ENCODE peak calls at places on chromosomes 16 and 17, in ten cellular contexts. L, Q, K, E, M, A, D, R, S and T are unnamed samples.

GRCh38 chr17:7629939-7630571 is at the start of gene SHBG:
- DNase-seq in L (no peak), Q (no peak), K (no peak), E (no peak), M (no peak), A (no peak), D (no peak), R (peak; percentile 30), S (no peak), T (no peak)

GRCh38 chr17:17216236-17216635 is 10.1 kb upstream of the PLD6 start:
- DNase-seq in L (no peak), Q (no peak), K (no peak), E (no peak), M (no peak), A (no peak), D (no peak), R (no peak), S (no peak), T (no peak)

GRCh38 chr16:54477766-54478165 is 191.2 kb upstream of the IRX3 start:
- DNase-seq in L (no peak), Q (no peak), K (no peak), E (no peak), M (no peak), A (no peak), D (no peak), R (no peak), S (no peak), T (no peak)

GRCh38 chr17:56831364-56832095 is 2.2 kb downstream of the C17orf67 start:
- DNase-seq in L (no peak), Q (no peak), K (no peak), E (no peak), M (no peak), A (no peak), D (no peak), R (no peak), S (no peak), T (no peak)

GRCh38 chr17:74917430-74917829 is 5.6 kb downstream of the USH1G start:
- DNase-seq in L (no peak), Q (no peak), K (no peak), E (no peak), M (no peak), A (no peak), D (no peak), R (no peak), S (no peak), T (no peak)

GRCh38 chr17:29642171-29642611 is 19.5 kb upstream of the CORO6 start:
- DNase-seq in L (no peak), Q (no peak), K (no peak), E (no peak), M (no peak), A (no peak), D (no peak), R (peak; percentile 52), S (no peak), T (no peak)

GRCh38 chr16:50190292-50190691 is 37.2 kb downstream of the TENT4B start:
- DNase-seq in L (no peak), Q (no peak), K (no peak), E (no peak), M (no peak), A (no peak), D (no peak), R (no peak), S (no peak), T (no peak)

GRCh38 chr16:27347930-27348685 is 34.3 kb downstream of the IL4R start:
- DNase-seq in L (no peak), Q (no peak), K (no peak), E (no peak), M (peak; percentile 54), A (no peak), D (no peak), R (no peak), S (no peak), T (no peak)

GRCh38 chr17:27414271-27414670 is 42.0 kb upstream of the KSR1 start:
- DNase-seq in L (no peak), Q (no peak), K (no peak), E (no peak), M (no peak), A (no peak), D (no peak), R (no peak), S (no peak), T (no peak)

GRCh38 chr17:49748791-49749190 is 15.1 kb downstream of the FAM117A start:
- DNase-seq in L (peak; percentile 43), Q (no peak), K (no peak), E (peak; percentile 70), M (no peak), A (no peak), D (no peak), R (no peak), S (no peak), T (peak; percentile 78)

GRCh38 chr17:28551421-28552186 is 820 bp downstream of the UNC119 start:
- DNase-seq in L (no peak), Q (no peak), K (peak; percentile 65), E (no peak), M (no peak), A (no peak), D (no peak), R (no peak), S (no peak), T (no peak)

GRCh38 chr17:43902190-43902589 is 5.1 kb downstream of the MPP2 start:
- DNase-seq in L (no peak), Q (no peak), K (no peak), E (no peak), M (no peak), A (no peak), D (no peak), R (no peak), S (no peak), T (no peak)

GRCh38 chr17:5951912-5952311 is 118.3 kb upstream of the WSCD1 start:
- DNase-seq in L (no peak), Q (no peak), K (no peak), E (no peak), M (no peak), A (no peak), D (no peak), R (no peak), S (no peak), T (no peak)

GRCh38 chr16:26672206-26672605 is 394.5 kb upstream of the C16orf82 start:
- DNase-seq in L (peak; percentile 47), Q (no peak), K (no peak), E (no peak), M (no peak), A (no peak), D (no peak), R (no peak), S (no peak), T (no peak)

GRCh38 chr17:46139365-46140210 is 53.6 kb downstream of the KANSL1 start:
- DNase-seq in L (no peak), Q (no peak), K (no peak), E (no peak), M (peak; percentile 15), A (no peak), D (no peak), R (no peak), S (no peak), T (no peak)

GRCh38 chr16:21159281-21159951 is 942 bp downstream of the LDAF1 start:
- DNase-seq in L (peak; percentile 11), Q (no peak), K (no peak), E (peak; percentile 43), M (peak; percentile 16), A (no peak), D (no peak), R (peak; percentile 55), S (peak; percentile 88), T (peak; percentile 6)

GRCh38 chr16:23252310-23252709 is 49.8 kb upstream of the SCNN1B start:
- DNase-seq in L (no peak), Q (no peak), K (no peak), E (no peak), M (no peak), A (no peak), D (no peak), R (no peak), S (no peak), T (no peak)

GRCh38 chr16:4172070-4172469 is 55.8 kb upstream of the ADCY9 start:
- DNase-seq in L (no peak), Q (no peak), K (peak; percentile 62), E (no peak), M (no peak), A (no peak), D (peak; percentile 79), R (no peak), S (no peak), T (no peak)

GRCh38 chr17:28755486-28755885 is 11.7 kb downstream of the TRAF4 start:
- DNase-seq in L (no peak), Q (no peak), K (peak; percentile 68), E (no peak), M (no peak), A (no peak), D (no peak), R (no peak), S (peak; percentile 34), T (no peak)

GRCh38 chr16:56932588-56933265 is 785 bp downstream of the HERPUD1 start:
- DNase-seq in L (no peak), Q (peak; percentile 60), K (peak; percentile 52), E (peak; percentile 56), M (peak; percentile 93), A (no peak), D (peak; percentile 71), R (peak; percentile 54), S (peak; percentile 93), T (peak; percentile 60)

GRCh38 chr17:42891539-42892152 is 9.0 kb upstream of the G6PC1 start:
- DNase-seq in L (no peak), Q (no peak), K (peak; percentile 59), E (no peak), M (peak; percentile 40), A (no peak), D (no peak), R (peak; percentile 41), S (no peak), T (no peak)

GRCh38 chr17:50189396-50190277 is 11.8 kb downstream of the COL1A1 start:
- DNase-seq in L (no peak), Q (no peak), K (no peak), E (no peak), M (no peak), A (no peak), D (peak; percentile 34), R (no peak), S (no peak), T (no peak)

GRCh38 chr16:87784812-87785211 is 19.0 kb upstream of the KLHDC4 start:
- DNase-seq in L (no peak), Q (no peak), K (peak; percentile 53), E (no peak), M (no peak), A (no peak), D (peak; percentile 25), R (no peak), S (no peak), T (no peak)

GRCh38 chr17:15463363-15463762 is 4.1 kb downstream of the CDRT4 start:
- DNase-seq in L (no peak), Q (no peak), K (peak; percentile 81), E (no peak), M (peak; percentile 22), A (no peak), D (peak; percentile 77), R (peak; percentile 24), S (no peak), T (no peak)

GRCh38 chr16:89749637-89750036 is 28.3 kb downstream of the ZNF276 start:
- DNase-seq in L (no peak), Q (no peak), K (no peak), E (no peak), M (peak; percentile 23), A (no peak), D (no peak), R (no peak), S (peak; percentile 74), T (no peak)

GRCh38 chr16:4409081-4409932 is 7.1 kb downstream of the CORO7 start:
- DNase-seq in L (no peak), Q (no peak), K (peak; percentile 37), E (no peak), M (no peak), A (no peak), D (no peak), R (no peak), S (no peak), T (no peak)

GRCh38 chr17:78939615-78940014 is 14.4 kb upstream of the TIMP2 start:
- DNase-seq in L (no peak), Q (no peak), K (no peak), E (no peak), M (peak; percentile 34), A (no peak), D (no peak), R (no peak), S (no peak), T (no peak)

GRCh38 chr17:27893834-27894503 is 804 bp upstream of the LYRM9 start:
- DNase-seq in L (no peak), Q (no peak), K (no peak), E (no peak), M (peak; percentile 28), A (no peak), D (no peak), R (no peak), S (no peak), T (no peak)